ENCODE peak calls at places on chromosomes 7 and 10, in eight cellular contexts. One of them, this sample, is unnamed.

GRCh38 chr10:43208147-43209063 is 58.5 kb downstream of the RASGEF1A start:
- DNase-seq in HEK293T: no peak
- DNase-seq in upper lobe of right lung: peak
- DNase-seq in globus pallidus: no peak
- DNase-seq in B cell: no peak
- DNase-seq in mammary epithelial cell: no peak
- DNase-seq in SK-MEL-5: no peak
- DNase-seq in adipocyte: no peak
- DNase-seq in this sample: no peak

GRCh38 chr7:15441915-15442314 is 119.9 kb downstream of the AGMO start:
- DNase-seq in SK-MEL-5: no peak
- DNase-seq in globus pallidus: no peak
- DNase-seq in HEK293T: no peak
- DNase-seq in upper lobe of right lung: no peak
- DNase-seq in B cell: no peak
- DNase-seq in adipocyte: no peak
- DNase-seq in mammary epithelial cell: no peak
- DNase-seq in this sample: no peak

GRCh38 chr10:96509017-96509641 is 4.6 kb downstream of the TLL2 start:
- DNase-seq in adipocyte: peak
- DNase-seq in upper lobe of right lung: no peak
- DNase-seq in SK-MEL-5: no peak
- DNase-seq in B cell: no peak
- DNase-seq in HEK293T: no peak
- DNase-seq in mammary epithelial cell: peak
- DNase-seq in globus pallidus: no peak
- DNase-seq in this sample: no peak

GRCh38 chr10:75404335-75405200 is 3.0 kb upstream of the ZNF503 start:
- DNase-seq in upper lobe of right lung: peak
- DNase-seq in globus pallidus: no peak
- DNase-seq in SK-MEL-5: no peak
- DNase-seq in mammary epithelial cell: peak
- DNase-seq in HEK293T: no peak
- DNase-seq in B cell: peak
- DNase-seq in adipocyte: peak
- DNase-seq in this sample: no peak

GRCh38 chr10:131240691-131241090 is 70.8 kb downstream of the TCERG1L start:
- DNase-seq in adipocyte: no peak
- DNase-seq in upper lobe of right lung: peak
- DNase-seq in HEK293T: no peak
- DNase-seq in B cell: no peak
- DNase-seq in SK-MEL-5: no peak
- DNase-seq in globus pallidus: no peak
- DNase-seq in mammary epithelial cell: no peak
- DNase-seq in this sample: no peak

GRCh38 chr7:26345837-26346236 is 54.2 kb downstream of the SNX10 start:
- DNase-seq in upper lobe of right lung: no peak
- DNase-seq in B cell: no peak
- DNase-seq in globus pallidus: no peak
- DNase-seq in SK-MEL-5: no peak
- DNase-seq in mammary epithelial cell: no peak
- DNase-seq in HEK293T: no peak
- DNase-seq in adipocyte: no peak
- DNase-seq in this sample: no peak

GRCh38 chr10:124245191-124245590 is 151.8 kb upstream of the CHST15 start:
- DNase-seq in B cell: no peak
- DNase-seq in adipocyte: no peak
- DNase-seq in SK-MEL-5: no peak
- DNase-seq in HEK293T: no peak
- DNase-seq in mammary epithelial cell: no peak
- DNase-seq in upper lobe of right lung: no peak
- DNase-seq in globus pallidus: no peak
- DNase-seq in this sample: no peak

GRCh38 chr7:2417981-2418481 is 14.6 kb downstream of the CHST12 start:
- DNase-seq in adipocyte: peak
- DNase-seq in HEK293T: no peak
- DNase-seq in mammary epithelial cell: peak
- DNase-seq in globus pallidus: no peak
- DNase-seq in SK-MEL-5: no peak
- DNase-seq in upper lobe of right lung: no peak
- DNase-seq in B cell: no peak
- DNase-seq in this sample: no peak

GRCh38 chr10:57979466-57979865 is 288.2 kb downstream of the IPMK start:
- DNase-seq in mammary epithelial cell: no peak
- DNase-seq in adipocyte: no peak
- DNase-seq in globus pallidus: no peak
- DNase-seq in upper lobe of right lung: no peak
- DNase-seq in B cell: no peak
- DNase-seq in HEK293T: no peak
- DNase-seq in SK-MEL-5: no peak
- DNase-seq in this sample: no peak

This sample was measured in germinal center.